ENCODE peak calls at places on chromosomes 7 and 10, in eight cellular contexts. One of them, this sample, is unnamed.

GRCh38 chr10:7853892-7854289 is 35.6 kb downstream of the TAF3 start:
- DNase-seq in lower lobe of right lung: no peak
- DNase-seq in heart left ventricle: no peak
- DNase-seq in brain microvascular endothelial cell: no peak
- DNase-seq in fibroblast of lung: no peak
- DNase-seq in spleen: no peak
- DNase-seq in stomach: no peak
- DNase-seq in left lung: no peak
- DNase-seq in this sample: no peak

GRCh38 chr10:59708816-59709471 is 706 bp downstream of the SLC16A9 start:
- DNase-seq in stomach: no peak
- DNase-seq in brain microvascular endothelial cell: no peak
- DNase-seq in lower lobe of right lung: peak
- DNase-seq in spleen: peak
- DNase-seq in fibroblast of lung: no peak
- DNase-seq in left lung: peak
- DNase-seq in heart left ventricle: no peak
- DNase-seq in this sample: no peak

GRCh38 chr10:18005781-18006456 is 54.2 kb downstream of the SLC39A12 start:
- DNase-seq in stomach: no peak
- DNase-seq in brain microvascular endothelial cell: peak
- DNase-seq in fibroblast of lung: peak
- DNase-seq in left lung: no peak
- DNase-seq in spleen: no peak
- DNase-seq in lower lobe of right lung: no peak
- DNase-seq in heart left ventricle: no peak
- DNase-seq in this sample: peak

GRCh38 chr7:100544386-100544785 is 5.4 kb downstream of the AGFG2 start:
- DNase-seq in left lung: no peak
- DNase-seq in heart left ventricle: no peak
- DNase-seq in stomach: no peak
- DNase-seq in spleen: no peak
- DNase-seq in lower lobe of right lung: no peak
- DNase-seq in brain microvascular endothelial cell: no peak
- DNase-seq in fibroblast of lung: no peak
- DNase-seq in this sample: no peak

GRCh38 chr10:113259841-113260240 is 293.0 kb upstream of the HABP2 start:
- DNase-seq in brain microvascular endothelial cell: no peak
- DNase-seq in heart left ventricle: no peak
- DNase-seq in left lung: no peak
- DNase-seq in spleen: no peak
- DNase-seq in fibroblast of lung: no peak
- DNase-seq in stomach: no peak
- DNase-seq in lower lobe of right lung: no peak
- DNase-seq in this sample: no peak

GRCh38 chr10:101974091-101974799 is 81.7 kb downstream of the ARMH3 start:
- DNase-seq in left lung: no peak
- DNase-seq in lower lobe of right lung: no peak
- DNase-seq in brain microvascular endothelial cell: peak
- DNase-seq in fibroblast of lung: no peak
- DNase-seq in heart left ventricle: no peak
- DNase-seq in stomach: no peak
- DNase-seq in spleen: no peak
- DNase-seq in this sample: peak

GRCh38 chr10:69327463-69328345 is 49.4 kb downstream of the HK1 start:
- DNase-seq in lower lobe of right lung: peak
- DNase-seq in heart left ventricle: peak
- DNase-seq in brain microvascular endothelial cell: peak
- DNase-seq in spleen: peak
- DNase-seq in stomach: peak
- DNase-seq in left lung: peak
- DNase-seq in fibroblast of lung: peak
- DNase-seq in this sample: peak

GRCh38 chr7:16905300-16906044 is 23.7 kb upstream of the AGR3 start:
- DNase-seq in stomach: no peak
- DNase-seq in brain microvascular endothelial cell: peak
- DNase-seq in fibroblast of lung: peak
- DNase-seq in spleen: no peak
- DNase-seq in heart left ventricle: no peak
- DNase-seq in left lung: no peak
- DNase-seq in lower lobe of right lung: no peak
- DNase-seq in this sample: peak

GRCh38 chr10:60606343-60607080 is 171.8 kb upstream of the CDK1 start:
- DNase-seq in brain microvascular endothelial cell: peak
- DNase-seq in lower lobe of right lung: no peak
- DNase-seq in stomach: no peak
- DNase-seq in left lung: no peak
- DNase-seq in fibroblast of lung: peak
- DNase-seq in heart left ventricle: no peak
- DNase-seq in spleen: no peak
- DNase-seq in this sample: peak

GRCh38 chr7:31076641-31077310 is 24.7 kb downstream of the ADCYAP1R1 start:
- DNase-seq in lower lobe of right lung: no peak
- DNase-seq in brain microvascular endothelial cell: no peak
- DNase-seq in heart left ventricle: peak
- DNase-seq in stomach: no peak
- DNase-seq in fibroblast of lung: no peak
- DNase-seq in spleen: peak
- DNase-seq in left lung: no peak
- DNase-seq in this sample: no peak

GRCh38 chr7:139799586-139799985 is 21.8 kb upstream of the HIPK2 start:
- DNase-seq in fibroblast of lung: no peak
- DNase-seq in lower lobe of right lung: no peak
- DNase-seq in left lung: no peak
- DNase-seq in heart left ventricle: no peak
- DNase-seq in spleen: no peak
- DNase-seq in brain microvascular endothelial cell: no peak
- DNase-seq in stomach: no peak
- DNase-seq in this sample: peak

GRCh38 chr10:130511801-130512200 is 375.6 kb downstream of the GLRX3 start:
- DNase-seq in spleen: no peak
- DNase-seq in heart left ventricle: no peak
- DNase-seq in brain microvascular endothelial cell: no peak
- DNase-seq in stomach: no peak
- DNase-seq in fibroblast of lung: no peak
- DNase-seq in left lung: no peak
- DNase-seq in lower lobe of right lung: no peak
- DNase-seq in this sample: no peak

GRCh38 chr10:129973674-129974059 is 9.6 kb upstream of the EBF3 start:
- DNase-seq in spleen: peak
- DNase-seq in lower lobe of right lung: no peak
- DNase-seq in left lung: no peak
- DNase-seq in fibroblast of lung: no peak
- DNase-seq in heart left ventricle: no peak
- DNase-seq in stomach: no peak
- DNase-seq in brain microvascular endothelial cell: no peak
- DNase-seq in this sample: no peak

GRCh38 chr10:70186571-70186970 is 16.3 kb upstream of the SAR1A start:
- DNase-seq in spleen: no peak
- DNase-seq in left lung: no peak
- DNase-seq in stomach: no peak
- DNase-seq in lower lobe of right lung: no peak
- DNase-seq in heart left ventricle: no peak
- DNase-seq in fibroblast of lung: peak
- DNase-seq in brain microvascular endothelial cell: no peak
- DNase-seq in this sample: peak

GRCh38 chr7:131544449-131545425 is 11.7 kb downstream of the PODXL start:
- DNase-seq in lower lobe of right lung: no peak
- DNase-seq in spleen: peak
- DNase-seq in fibroblast of lung: no peak
- DNase-seq in heart left ventricle: no peak
- DNase-seq in stomach: no peak
- DNase-seq in left lung: no peak
- DNase-seq in brain microvascular endothelial cell: peak
- DNase-seq in this sample: peak

GRCh38 chr10:71795248-71795647 is 21.9 kb upstream of the VSIR start:
- DNase-seq in brain microvascular endothelial cell: peak
- DNase-seq in spleen: no peak
- DNase-seq in fibroblast of lung: peak
- DNase-seq in stomach: no peak
- DNase-seq in heart left ventricle: peak
- DNase-seq in left lung: no peak
- DNase-seq in lower lobe of right lung: no peak
- DNase-seq in this sample: peak

GRCh38 chr7:31785081-31785480 is 98.1 kb downstream of the PPP1R17 start:
- DNase-seq in stomach: no peak
- DNase-seq in brain microvascular endothelial cell: no peak
- DNase-seq in spleen: no peak
- DNase-seq in fibroblast of lung: no peak
- DNase-seq in heart left ventricle: no peak
- DNase-seq in left lung: no peak
- DNase-seq in lower lobe of right lung: no peak
- DNase-seq in this sample: no peak

GRCh38 chr7:95396136-95397032 is at the start of gene PON3:
- DNase-seq in left lung: peak
- DNase-seq in fibroblast of lung: no peak
- DNase-seq in spleen: peak
- DNase-seq in lower lobe of right lung: peak
- DNase-seq in heart left ventricle: no peak
- DNase-seq in brain microvascular endothelial cell: no peak
- DNase-seq in stomach: peak
- DNase-seq in this sample: no peak

GRCh38 chr7:36048902-36049240 is 104.2 kb upstream of the EEPD1 start:
- DNase-seq in fibroblast of lung: no peak
- DNase-seq in left lung: no peak
- DNase-seq in spleen: no peak
- DNase-seq in heart left ventricle: no peak
- DNase-seq in stomach: no peak
- DNase-seq in brain microvascular endothelial cell: no peak
- DNase-seq in lower lobe of right lung: no peak
- DNase-seq in this sample: no peak

GRCh38 chr7:26508481-26508880 is 216.8 kb downstream of the SNX10 start:
- DNase-seq in stomach: no peak
- DNase-seq in lower lobe of right lung: no peak
- DNase-seq in left lung: no peak
- DNase-seq in spleen: no peak
- DNase-seq in brain microvascular endothelial cell: no peak
- DNase-seq in heart left ventricle: no peak
- DNase-seq in fibroblast of lung: no peak
- DNase-seq in this sample: no peak

GRCh38 chr7:78074713-78075112 is 276.1 kb downstream of the PHTF2 start:
- DNase-seq in lower lobe of right lung: no peak
- DNase-seq in stomach: no peak
- DNase-seq in spleen: no peak
- DNase-seq in heart left ventricle: no peak
- DNase-seq in brain microvascular endothelial cell: no peak
- DNase-seq in fibroblast of lung: no peak
- DNase-seq in left lung: no peak
- DNase-seq in this sample: no peak
- TF ChIP-seq CTCF in lower lobe of right lung: no peak
- TF ChIP-seq CTCF in stomach: no peak
- TF ChIP-seq CTCF in spleen: no peak
- TF ChIP-seq CTCF in heart left ventricle: no peak
- TF ChIP-seq CTCF in brain microvascular endothelial cell: no peak
- TF ChIP-seq CTCF in fibroblast of lung: no peak
- TF ChIP-seq CTCF in left lung: no peak
- TF ChIP-seq CTCF in this sample: no peak

GRCh38 chr7:121440857-121441503 is 44.9 kb upstream of the FAM3C start:
- DNase-seq in brain microvascular endothelial cell: no peak
- DNase-seq in spleen: peak
- DNase-seq in heart left ventricle: no peak
- DNase-seq in stomach: no peak
- DNase-seq in lower lobe of right lung: no peak
- DNase-seq in left lung: peak
- DNase-seq in fibroblast of lung: no peak
- DNase-seq in this sample: no peak
- H3K4me3 ChIP-seq in brain microvascular endothelial cell: no peak
- H3K4me3 ChIP-seq in spleen: no peak
- H3K4me3 ChIP-seq in heart left ventricle: no peak
- H3K4me3 ChIP-seq in stomach: no peak
- H3K4me3 ChIP-seq in lower lobe of right lung: peak
- H3K4me3 ChIP-seq in left lung: no peak
- H3K4me3 ChIP-seq in fibroblast of lung: no peak
- H3K4me3 ChIP-seq in this sample: no peak

DNA sequence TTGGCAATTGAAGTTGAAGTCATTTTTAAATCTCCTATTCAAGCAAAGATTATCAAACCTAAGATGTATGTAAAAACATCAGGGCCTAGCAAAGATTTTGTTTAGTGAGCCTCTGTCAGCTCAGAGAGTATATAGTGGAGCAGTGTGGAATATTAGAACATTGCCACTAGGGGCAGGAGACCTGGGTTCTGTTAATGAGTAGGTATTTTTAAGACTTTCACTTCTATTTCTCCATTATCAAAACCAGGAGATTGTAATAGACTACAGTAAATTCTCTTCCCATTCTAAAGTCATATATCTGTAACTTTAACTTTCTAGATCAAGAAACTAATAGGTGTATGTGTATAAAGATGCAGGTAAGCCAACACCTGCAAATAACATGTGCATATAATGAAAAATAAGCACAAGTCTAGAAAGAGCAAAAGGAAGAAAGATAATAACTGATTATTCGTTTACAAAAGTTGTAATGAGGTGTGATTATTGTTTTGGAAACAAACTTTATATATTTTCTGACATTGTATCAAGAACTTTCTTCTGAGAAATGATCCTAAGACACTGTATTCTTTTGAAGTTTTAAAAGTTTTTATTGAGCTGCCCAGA is 64.4 kb downstream of the KCND2 start:
- DNase-seq in lower lobe of right lung: no peak
- DNase-seq in left lung: no peak
- DNase-seq in fibroblast of lung: peak
- DNase-seq in heart left ventricle: no peak
- DNase-seq in brain microvascular endothelial cell: peak
- DNase-seq in spleen: no peak
- DNase-seq in stomach: no peak
- DNase-seq in this sample: peak
- TF ChIP-seq CTCF in lower lobe of right lung: no peak
- TF ChIP-seq CTCF in left lung: peak
- TF ChIP-seq CTCF in fibroblast of lung: peak
- TF ChIP-seq CTCF in heart left ventricle: peak
- TF ChIP-seq CTCF in brain microvascular endothelial cell: peak
- TF ChIP-seq CTCF in spleen: no peak
- TF ChIP-seq CTCF in stomach: no peak
- TF ChIP-seq CTCF in this sample: peak

GRCh38 chr7:44976746-44977196 is 2.0 kb downstream of the MYO1G start:
- DNase-seq in brain microvascular endothelial cell: no peak
- DNase-seq in heart left ventricle: no peak
- DNase-seq in fibroblast of lung: no peak
- DNase-seq in spleen: peak
- DNase-seq in stomach: no peak
- DNase-seq in left lung: peak
- DNase-seq in lower lobe of right lung: no peak
- DNase-seq in this sample: no peak
- H3K4me3 ChIP-seq in brain microvascular endothelial cell: no peak
- H3K4me3 ChIP-seq in heart left ventricle: no peak
- H3K4me3 ChIP-seq in fibroblast of lung: no peak
- H3K4me3 ChIP-seq in spleen: peak
- H3K4me3 ChIP-seq in stomach: no peak
- H3K4me3 ChIP-seq in left lung: no peak
- H3K4me3 ChIP-seq in lower lobe of right lung: peak
- H3K4me3 ChIP-seq in this sample: no peak

GRCh38 chr7:43479042-43479441 is 103.9 kb upstream of the STK17A start:
- DNase-seq in stomach: no peak
- DNase-seq in brain microvascular endothelial cell: no peak
- DNase-seq in fibroblast of lung: no peak
- DNase-seq in heart left ventricle: no peak
- DNase-seq in spleen: no peak
- DNase-seq in lower lobe of right lung: no peak
- DNase-seq in left lung: no peak
- DNase-seq in this sample: no peak
- TF ChIP-seq CTCF in stomach: no peak
- TF ChIP-seq CTCF in brain microvascular endothelial cell: peak
- TF ChIP-seq CTCF in fibroblast of lung: no peak
- TF ChIP-seq CTCF in heart left ventricle: no peak
- TF ChIP-seq CTCF in spleen: no peak
- TF ChIP-seq CTCF in lower lobe of right lung: no peak
- TF ChIP-seq CTCF in left lung: no peak
- TF ChIP-seq CTCF in this sample: no peak